ENCODE peak calls at places on chromosomes 3 and 15, in six cellular contexts. One of them, this sample, is unnamed.

GRCh38 chr3:142850395-142851023 is 38.4 kb downstream of the PCOLCE2 start:
- DNase-seq in amygdala: no peak
- DNase-seq in astrocyte of the spinal cord: peak
- DNase-seq in naive B cell: no peak
- DNase-seq in stimulated activated CD8-positive, alpha-beta memory T cell treated with anti-CD3 and anti-CD28 coated beads, Interleukin-15, amount 100 ng/mL, for 24 hours: no peak
- DNase-seq in colonic mucosa: no peak
- DNase-seq in this sample: peak

GRCh38 chr15:20344601-20345400 is 196.8 kb downstream of the GOLGA6L6 start:
- DNase-seq in astrocyte of the spinal cord: no peak
- DNase-seq in naive B cell: no peak
- DNase-seq in colonic mucosa: no peak
- DNase-seq in stimulated activated CD8-positive, alpha-beta memory T cell treated with anti-CD3 and anti-CD28 coated beads, Interleukin-15, amount 100 ng/mL, for 24 hours: no peak
- DNase-seq in amygdala: no peak
- DNase-seq in this sample: no peak

GRCh38 chr3:194224937-194225422 is 89.0 kb downstream of the HES1 start:
- DNase-seq in naive B cell: no peak
- DNase-seq in colonic mucosa: no peak
- DNase-seq in astrocyte of the spinal cord: no peak
- DNase-seq in amygdala: no peak
- DNase-seq in stimulated activated CD8-positive, alpha-beta memory T cell treated with anti-CD3 and anti-CD28 coated beads, Interleukin-15, amount 100 ng/mL, for 24 hours: no peak
- DNase-seq in this sample: no peak

GRCh38 chr3:82202254-82202653 is 440.8 kb upstream of the GBE1 start:
- DNase-seq in colonic mucosa: no peak
- DNase-seq in amygdala: no peak
- DNase-seq in naive B cell: no peak
- DNase-seq in astrocyte of the spinal cord: no peak
- DNase-seq in stimulated activated CD8-positive, alpha-beta memory T cell treated with anti-CD3 and anti-CD28 coated beads, Interleukin-15, amount 100 ng/mL, for 24 hours: no peak
- DNase-seq in this sample: no peak

GRCh38 chr3:125236331-125236903 is 23.9 kb upstream of the SLC12A8 start:
- DNase-seq in naive B cell: no peak
- DNase-seq in stimulated activated CD8-positive, alpha-beta memory T cell treated with anti-CD3 and anti-CD28 coated beads, Interleukin-15, amount 100 ng/mL, for 24 hours: no peak
- DNase-seq in astrocyte of the spinal cord: no peak
- DNase-seq in amygdala: no peak
- DNase-seq in colonic mucosa: no peak
- DNase-seq in this sample: no peak

GRCh38 chr15:79922512-79923067 is 25.8 kb upstream of the MTHFS start:
- DNase-seq in stimulated activated CD8-positive, alpha-beta memory T cell treated with anti-CD3 and anti-CD28 coated beads, Interleukin-15, amount 100 ng/mL, for 24 hours: no peak
- DNase-seq in astrocyte of the spinal cord: no peak
- DNase-seq in colonic mucosa: no peak
- DNase-seq in naive B cell: no peak
- DNase-seq in amygdala: no peak
- DNase-seq in this sample: no peak

GRCh38 chr15:38707802-38708671 is 143.4 kb upstream of the RASGRP1 start:
- DNase-seq in astrocyte of the spinal cord: peak
- DNase-seq in amygdala: no peak
- DNase-seq in colonic mucosa: peak
- DNase-seq in naive B cell: peak
- DNase-seq in stimulated activated CD8-positive, alpha-beta memory T cell treated with anti-CD3 and anti-CD28 coated beads, Interleukin-15, amount 100 ng/mL, for 24 hours: no peak
- DNase-seq in this sample: peak

GRCh38 chr3:128060473-128061381 is 8.5 kb downstream of the SEC61A1 start:
- DNase-seq in naive B cell: no peak
- DNase-seq in colonic mucosa: no peak
- DNase-seq in astrocyte of the spinal cord: peak
- DNase-seq in amygdala: no peak
- DNase-seq in stimulated activated CD8-positive, alpha-beta memory T cell treated with anti-CD3 and anti-CD28 coated beads, Interleukin-15, amount 100 ng/mL, for 24 hours: no peak
- DNase-seq in this sample: peak

GRCh38 chr15:39597751-39598185 is 16.9 kb downstream of the THBS1 start:
- DNase-seq in amygdala: no peak
- DNase-seq in naive B cell: no peak
- DNase-seq in astrocyte of the spinal cord: peak
- DNase-seq in stimulated activated CD8-positive, alpha-beta memory T cell treated with anti-CD3 and anti-CD28 coated beads, Interleukin-15, amount 100 ng/mL, for 24 hours: no peak
- DNase-seq in colonic mucosa: no peak
- DNase-seq in this sample: peak

GRCh38 chr3:17355591-17355990 is 386.8 kb downstream of the TBC1D5 start:
- DNase-seq in amygdala: no peak
- DNase-seq in astrocyte of the spinal cord: no peak
- DNase-seq in stimulated activated CD8-positive, alpha-beta memory T cell treated with anti-CD3 and anti-CD28 coated beads, Interleukin-15, amount 100 ng/mL, for 24 hours: no peak
- DNase-seq in naive B cell: no peak
- DNase-seq in colonic mucosa: no peak
- DNase-seq in this sample: peak

GRCh38 chr3:188283347-188283746 is 129.4 kb downstream of the LPP start:
- DNase-seq in stimulated activated CD8-positive, alpha-beta memory T cell treated with anti-CD3 and anti-CD28 coated beads, Interleukin-15, amount 100 ng/mL, for 24 hours: no peak
- DNase-seq in amygdala: no peak
- DNase-seq in naive B cell: no peak
- DNase-seq in astrocyte of the spinal cord: no peak
- DNase-seq in colonic mucosa: peak
- DNase-seq in this sample: no peak

GRCh38 chr3:61371123-61371522 is 119.9 kb upstream of the FHIT start:
- DNase-seq in amygdala: no peak
- DNase-seq in naive B cell: peak
- DNase-seq in stimulated activated CD8-positive, alpha-beta memory T cell treated with anti-CD3 and anti-CD28 coated beads, Interleukin-15, amount 100 ng/mL, for 24 hours: no peak
- DNase-seq in colonic mucosa: no peak
- DNase-seq in astrocyte of the spinal cord: peak
- DNase-seq in this sample: peak

GRCh38 chr3:46517016-46517770 is 19.4 kb downstream of the RTP3 start:
- DNase-seq in naive B cell: no peak
- DNase-seq in astrocyte of the spinal cord: peak
- DNase-seq in colonic mucosa: no peak
- DNase-seq in amygdala: no peak
- DNase-seq in stimulated activated CD8-positive, alpha-beta memory T cell treated with anti-CD3 and anti-CD28 coated beads, Interleukin-15, amount 100 ng/mL, for 24 hours: no peak
- DNase-seq in this sample: peak

GRCh38 chr15:79595995-79596622 is 164.0 kb downstream of the MINAR1 start:
- DNase-seq in stimulated activated CD8-positive, alpha-beta memory T cell treated with anti-CD3 and anti-CD28 coated beads, Interleukin-15, amount 100 ng/mL, for 24 hours: no peak
- DNase-seq in amygdala: no peak
- DNase-seq in astrocyte of the spinal cord: peak
- DNase-seq in naive B cell: peak
- DNase-seq in colonic mucosa: peak
- DNase-seq in this sample: peak

This sample was measured in bronchial epithelial cell.